ENCODE peak calls at places on chromosomes 5 and 9, in ten cellular contexts. One of them, this sample, is unnamed.

GRCh38 chr5:102107865-102108264 is 188.2 kb downstream of the SLCO4C1 start:
- DNase-seq in fibroblast of lung: no peak
- DNase-seq in stomach: no peak
- DNase-seq in upper lobe of right lung: no peak
- DNase-seq in aorta: no peak
- DNase-seq in suprapubic skin: no peak
- DNase-seq in heart left ventricle: no peak
- DNase-seq in right lobe of liver: no peak
- DNase-seq in cardiac muscle cell: no peak
- DNase-seq in SJSA1: no peak
- DNase-seq in this sample: no peak

GRCh38 chr5:119814655-119815054 is 185.3 kb downstream of the FAM170A start:
- DNase-seq in suprapubic skin: no peak
- DNase-seq in cardiac muscle cell: no peak
- DNase-seq in upper lobe of right lung: no peak
- DNase-seq in fibroblast of lung: no peak
- DNase-seq in right lobe of liver: no peak
- DNase-seq in stomach: no peak
- DNase-seq in heart left ventricle: no peak
- DNase-seq in aorta: no peak
- DNase-seq in SJSA1: no peak
- DNase-seq in this sample: no peak

GRCh38 chr5:179403426-179404147 is 58.3 kb upstream of the ADAMTS2 start:
- DNase-seq in fibroblast of lung: no peak
- DNase-seq in stomach: no peak
- DNase-seq in upper lobe of right lung: no peak
- DNase-seq in suprapubic skin: no peak
- DNase-seq in SJSA1: no peak
- DNase-seq in right lobe of liver: peak; percentile 11
- DNase-seq in aorta: no peak
- DNase-seq in cardiac muscle cell: no peak
- DNase-seq in heart left ventricle: no peak
- DNase-seq in this sample: no peak

GRCh38 chr5:125326114-125326513 is 579.7 kb upstream of the ZNF608 start:
- DNase-seq in upper lobe of right lung: no peak
- DNase-seq in heart left ventricle: peak; percentile 51
- DNase-seq in fibroblast of lung: peak; percentile 83
- DNase-seq in aorta: no peak
- DNase-seq in SJSA1: peak; percentile 51
- DNase-seq in stomach: peak; percentile 44
- DNase-seq in cardiac muscle cell: peak; percentile 72
- DNase-seq in suprapubic skin: no peak
- DNase-seq in right lobe of liver: no peak
- DNase-seq in this sample: no peak

GRCh38 chr5:158026248-158027031 is 167.5 kb upstream of the CLINT1 start:
- DNase-seq in aorta: no peak
- DNase-seq in fibroblast of lung: peak; percentile 9
- DNase-seq in stomach: no peak
- DNase-seq in suprapubic skin: no peak
- DNase-seq in SJSA1: no peak
- DNase-seq in upper lobe of right lung: no peak
- DNase-seq in right lobe of liver: no peak
- DNase-seq in heart left ventricle: no peak
- DNase-seq in cardiac muscle cell: peak; percentile 20
- DNase-seq in this sample: no peak

GRCh38 chr5:35679351-35679750 is 61.7 kb downstream of the SPEF2 start:
- DNase-seq in aorta: no peak
- DNase-seq in right lobe of liver: no peak
- DNase-seq in heart left ventricle: no peak
- DNase-seq in suprapubic skin: no peak
- DNase-seq in fibroblast of lung: no peak
- DNase-seq in stomach: no peak
- DNase-seq in cardiac muscle cell: no peak
- DNase-seq in upper lobe of right lung: no peak
- DNase-seq in SJSA1: no peak
- DNase-seq in this sample: no peak

GRCh38 chr9:117718085-117718484 is 13.9 kb downstream of the TLR4 start:
- DNase-seq in suprapubic skin: no peak
- DNase-seq in upper lobe of right lung: no peak
- DNase-seq in right lobe of liver: no peak
- DNase-seq in fibroblast of lung: no peak
- DNase-seq in heart left ventricle: no peak
- DNase-seq in SJSA1: no peak
- DNase-seq in cardiac muscle cell: peak; percentile 56
- DNase-seq in aorta: no peak
- DNase-seq in stomach: no peak
- DNase-seq in this sample: no peak

GRCh38 chr9:114287001-114287762 is 35.7 kb upstream of the ORM1 start:
- DNase-seq in right lobe of liver: peak; percentile 40
- DNase-seq in suprapubic skin: peak; percentile 42
- DNase-seq in stomach: no peak
- DNase-seq in upper lobe of right lung: peak; percentile 43
- DNase-seq in cardiac muscle cell: no peak
- DNase-seq in fibroblast of lung: no peak
- DNase-seq in heart left ventricle: peak; percentile 13
- DNase-seq in SJSA1: no peak
- DNase-seq in aorta: peak; percentile 29
- DNase-seq in this sample: peak; percentile 33

GRCh38 chr5:56659991-56660390 is 155.4 kb upstream of the MAP3K1 start:
- DNase-seq in right lobe of liver: no peak
- DNase-seq in heart left ventricle: no peak
- DNase-seq in fibroblast of lung: no peak
- DNase-seq in stomach: no peak
- DNase-seq in SJSA1: no peak
- DNase-seq in aorta: no peak
- DNase-seq in suprapubic skin: no peak
- DNase-seq in upper lobe of right lung: no peak
- DNase-seq in cardiac muscle cell: no peak
- DNase-seq in this sample: no peak

GRCh38 chr9:130110166-130110565 is 56.5 kb downstream of the GPR107 start:
- DNase-seq in right lobe of liver: no peak
- DNase-seq in SJSA1: no peak
- DNase-seq in cardiac muscle cell: no peak
- DNase-seq in fibroblast of lung: no peak
- DNase-seq in stomach: no peak
- DNase-seq in aorta: no peak
- DNase-seq in heart left ventricle: no peak
- DNase-seq in suprapubic skin: no peak
- DNase-seq in upper lobe of right lung: no peak
- DNase-seq in this sample: no peak

GRCh38 chr9:120692901-120693573 is 21.2 kb downstream of the MEGF9 start:
- DNase-seq in aorta: no peak
- DNase-seq in cardiac muscle cell: peak; percentile 62
- DNase-seq in fibroblast of lung: peak; percentile 80
- DNase-seq in stomach: no peak
- DNase-seq in SJSA1: no peak
- DNase-seq in suprapubic skin: no peak
- DNase-seq in upper lobe of right lung: no peak
- DNase-seq in heart left ventricle: no peak
- DNase-seq in right lobe of liver: no peak
- DNase-seq in this sample: no peak
- H3K27ac ChIP-seq in aorta: no peak overlapping the region
- H3K27ac ChIP-seq in cardiac muscle cell: no peak overlapping the region
- H3K27ac ChIP-seq in fibroblast of lung: no peak overlapping the region
- H3K27ac ChIP-seq in stomach: no peak overlapping the region
- H3K27ac ChIP-seq in SJSA1: no peak overlapping the region
- H3K27ac ChIP-seq in suprapubic skin: no peak overlapping the region
- H3K27ac ChIP-seq in upper lobe of right lung: no peak overlapping the region
- H3K27ac ChIP-seq in heart left ventricle: no peak overlapping the region
- H3K27ac ChIP-seq in right lobe of liver: no peak overlapping the region
- H3K27ac ChIP-seq in this sample: no peak overlapping the region

GRCh38 chr9:135088348-135088978 is 995 bp downstream of the OLFM1 start:
- DNase-seq in fibroblast of lung: no peak
- DNase-seq in heart left ventricle: no peak
- DNase-seq in aorta: no peak
- DNase-seq in stomach: no peak
- DNase-seq in cardiac muscle cell: no peak
- DNase-seq in SJSA1: no peak
- DNase-seq in right lobe of liver: no peak
- DNase-seq in suprapubic skin: no peak
- DNase-seq in upper lobe of right lung: no peak
- DNase-seq in this sample: no peak

GRCh38 chr9:135091545-135091944 is 4.1 kb downstream of the OLFM1 start:
- DNase-seq in heart left ventricle: no peak
- DNase-seq in fibroblast of lung: no peak
- DNase-seq in SJSA1: no peak
- DNase-seq in upper lobe of right lung: no peak
- DNase-seq in aorta: no peak
- DNase-seq in cardiac muscle cell: no peak
- DNase-seq in right lobe of liver: no peak
- DNase-seq in suprapubic skin: no peak
- DNase-seq in stomach: no peak
- DNase-seq in this sample: no peak

GRCh38 chr9:135088979-135089847 is 1.7 kb downstream of the OLFM1 start:
- DNase-seq in aorta: no peak
- DNase-seq in right lobe of liver: no peak
- DNase-seq in SJSA1: no peak
- DNase-seq in heart left ventricle: no peak
- DNase-seq in stomach: no peak
- DNase-seq in fibroblast of lung: no peak
- DNase-seq in cardiac muscle cell: no peak
- DNase-seq in suprapubic skin: no peak
- DNase-seq in upper lobe of right lung: no peak
- DNase-seq in this sample: no peak

GRCh38 chr9:135090081-135090480 is 2.6 kb downstream of the OLFM1 start:
- DNase-seq in upper lobe of right lung: no peak
- DNase-seq in stomach: no peak
- DNase-seq in heart left ventricle: no peak
- DNase-seq in cardiac muscle cell: no peak
- DNase-seq in right lobe of liver: no peak
- DNase-seq in SJSA1: no peak
- DNase-seq in aorta: no peak
- DNase-seq in fibroblast of lung: no peak
- DNase-seq in suprapubic skin: no peak
- DNase-seq in this sample: no peak

DNA sequence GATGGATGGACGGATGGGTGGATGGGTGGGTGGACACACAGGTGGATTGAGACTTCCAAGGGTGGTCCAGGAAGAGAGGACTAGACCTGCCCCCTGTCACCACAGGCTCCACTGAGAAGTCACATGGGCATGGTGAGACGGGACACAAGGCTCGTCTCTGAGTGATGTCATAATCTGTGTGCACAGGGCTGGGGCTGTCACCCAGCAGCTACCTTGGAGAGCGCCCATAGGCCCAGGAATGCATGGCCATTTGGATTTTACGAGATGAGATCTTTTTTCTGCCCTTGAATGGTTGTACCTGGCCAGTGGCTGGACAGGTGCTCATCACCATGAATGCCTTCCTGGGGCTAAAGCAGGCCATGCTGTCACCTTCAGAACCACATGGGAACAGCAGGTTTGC is 3.1 kb downstream of the OLFM1 start:
- DNase-seq in stomach: no peak
- DNase-seq in fibroblast of lung: no peak
- DNase-seq in suprapubic skin: no peak
- DNase-seq in heart left ventricle: no peak
- DNase-seq in right lobe of liver: no peak
- DNase-seq in cardiac muscle cell: peak; percentile 10
- DNase-seq in SJSA1: no peak
- DNase-seq in aorta: no peak
- DNase-seq in upper lobe of right lung: no peak
- DNase-seq in this sample: peak; percentile 24
- H3K4me3 ChIP-seq in stomach: no peak overlapping the region
- H3K4me3 ChIP-seq in fibroblast of lung: no peak overlapping the region
- H3K4me3 ChIP-seq in suprapubic skin: no peak overlapping the region
- H3K4me3 ChIP-seq in heart left ventricle: no peak overlapping the region
- H3K4me3 ChIP-seq in right lobe of liver: no peak overlapping the region
- H3K4me3 ChIP-seq in cardiac muscle cell: no peak overlapping the region
- H3K4me3 ChIP-seq in SJSA1: no peak overlapping the region
- H3K4me3 ChIP-seq in aorta: no peak overlapping the region
- H3K4me3 ChIP-seq in upper lobe of right lung: no peak overlapping the region
- H3K4me3 ChIP-seq in this sample: no peak overlapping the region

GRCh38 chr9:99238331-99238730 is 16.2 kb downstream of the SEC61B start:
- DNase-seq in aorta: no peak
- DNase-seq in stomach: no peak
- DNase-seq in right lobe of liver: no peak
- DNase-seq in cardiac muscle cell: no peak
- DNase-seq in fibroblast of lung: no peak
- DNase-seq in SJSA1: no peak
- DNase-seq in upper lobe of right lung: no peak
- DNase-seq in suprapubic skin: no peak
- DNase-seq in heart left ventricle: no peak
- DNase-seq in this sample: no peak

GRCh38 chr9:99235069-99235468 is 13.0 kb downstream of the SEC61B start:
- DNase-seq in stomach: no peak
- DNase-seq in SJSA1: no peak
- DNase-seq in suprapubic skin: no peak
- DNase-seq in aorta: no peak
- DNase-seq in heart left ventricle: no peak
- DNase-seq in right lobe of liver: no peak
- DNase-seq in fibroblast of lung: no peak
- DNase-seq in cardiac muscle cell: no peak
- DNase-seq in upper lobe of right lung: no peak
- DNase-seq in this sample: no peak

GRCh38 chr9:99234618-99235017 is 12.5 kb downstream of the SEC61B start:
- DNase-seq in cardiac muscle cell: no peak
- DNase-seq in heart left ventricle: no peak
- DNase-seq in stomach: no peak
- DNase-seq in right lobe of liver: no peak
- DNase-seq in aorta: no peak
- DNase-seq in SJSA1: no peak
- DNase-seq in fibroblast of lung: no peak
- DNase-seq in suprapubic skin: no peak
- DNase-seq in upper lobe of right lung: no peak
- DNase-seq in this sample: no peak

GRCh38 chr9:99237356-99237755 is 15.3 kb downstream of the SEC61B start:
- DNase-seq in fibroblast of lung: no peak
- DNase-seq in SJSA1: no peak
- DNase-seq in heart left ventricle: no peak
- DNase-seq in stomach: no peak
- DNase-seq in upper lobe of right lung: no peak
- DNase-seq in suprapubic skin: no peak
- DNase-seq in cardiac muscle cell: no peak
- DNase-seq in aorta: no peak
- DNase-seq in right lobe of liver: no peak
- DNase-seq in this sample: no peak

GRCh38 chr9:99235874-99236627 is 14.0 kb downstream of the SEC61B start:
- DNase-seq in stomach: no peak
- DNase-seq in right lobe of liver: no peak
- DNase-seq in heart left ventricle: no peak
- DNase-seq in upper lobe of right lung: no peak
- DNase-seq in suprapubic skin: no peak
- DNase-seq in fibroblast of lung: no peak
- DNase-seq in cardiac muscle cell: no peak
- DNase-seq in SJSA1: no peak
- DNase-seq in aorta: no peak
- DNase-seq in this sample: no peak
- H3K4me1 ChIP-seq in stomach: peaks cover 11% of the 10 kb centered on the region
- H3K4me1 ChIP-seq in right lobe of liver: no peaks in the 10 kb centered on the region
- H3K4me1 ChIP-seq in heart left ventricle: peaks cover 32% of the 10 kb centered on the region
- H3K4me1 ChIP-seq in upper lobe of right lung: no peaks in the 10 kb centered on the region
- H3K4me1 ChIP-seq in suprapubic skin: no peaks in the 10 kb centered on the region
- H3K4me1 ChIP-seq in fibroblast of lung: peaks cover 2% of the 10 kb centered on the region
- H3K4me1 ChIP-seq in cardiac muscle cell: peaks cover 4% of the 10 kb centered on the region
- H3K4me1 ChIP-seq in SJSA1: no peaks in the 10 kb centered on the region
- H3K4me1 ChIP-seq in aorta: no peaks in the 10 kb centered on the region
- H3K4me1 ChIP-seq in this sample: peaks cover 7% of the 10 kb centered on the region

DNA sequence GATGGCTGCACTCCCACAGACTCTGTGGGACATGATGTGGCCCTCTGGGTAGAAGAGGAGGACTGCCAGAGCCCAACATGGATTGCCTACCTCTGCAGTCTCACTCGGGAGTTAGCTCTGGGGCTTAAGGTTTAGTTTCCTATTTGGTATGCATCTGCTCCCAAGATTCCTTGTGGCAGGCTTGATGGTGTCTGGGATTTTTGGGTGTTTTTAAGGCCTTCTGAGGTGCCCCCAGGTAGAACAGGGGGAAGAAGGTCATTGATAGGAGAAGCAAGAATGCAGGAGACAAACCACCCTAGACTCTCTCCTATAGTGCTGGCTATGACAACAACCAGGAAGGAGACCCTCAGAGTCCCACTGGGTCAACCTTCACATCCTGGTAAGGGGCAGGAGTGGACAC is 46.7 kb upstream of the CXCL14 start:
- DNase-seq in upper lobe of right lung: no peak
- DNase-seq in suprapubic skin: no peak
- DNase-seq in fibroblast of lung: no peak
- DNase-seq in stomach: no peak
- DNase-seq in SJSA1: no peak
- DNase-seq in heart left ventricle: no peak
- DNase-seq in right lobe of liver: no peak
- DNase-seq in cardiac muscle cell: no peak
- DNase-seq in aorta: no peak
- DNase-seq in this sample: no peak
- H3K27ac ChIP-seq in upper lobe of right lung: no peak overlapping the region
- H3K27ac ChIP-seq in suprapubic skin: no peak overlapping the region
- H3K27ac ChIP-seq in fibroblast of lung: no peak overlapping the region
- H3K27ac ChIP-seq in stomach: no peak overlapping the region
- H3K27ac ChIP-seq in SJSA1: no peak overlapping the region
- H3K27ac ChIP-seq in heart left ventricle: no peak overlapping the region
- H3K27ac ChIP-seq in right lobe of liver: no peak overlapping the region
- H3K27ac ChIP-seq in cardiac muscle cell: no peak overlapping the region
- H3K27ac ChIP-seq in aorta: no peak overlapping the region
- H3K27ac ChIP-seq in this sample: no peak overlapping the region

This sample was measured in right cardiac atrium.